ENCODE peak calls at places on chromosomes 2 and 18, in ten cellular contexts. R is thoracic aorta; Q is astrocyte of the spinal cord; M is cardiac muscle cell; L is AG20443; K is adrenal gland; S is coronary artery; A is sciatic nerve; H is epithelial cell of esophagus; W is stimulated activated CD4-positive, alpha-beta T cell treated with anti-CD3 and anti-CD28 coated beads, Interleukin-2, amount 100 ng/mL, for 48 hours. B is an unnamed sample.

GRCh38 chr2:210128961-210129360 is 42.2 kb downstream of the KANSL1L start:
- DNase-seq in R (no peak), Q (peak; percentile 11), M (peak; percentile 23), L (no peak), K (no peak), S (no peak), A (no peak), H (peak; percentile 3), W (no peak), B (no peak)

GRCh38 chr2:225177098-225177497 is 134.8 kb upstream of the DOCK10 start:
- DNase-seq in R (no peak), Q (peak; percentile 39), M (peak; percentile 14), L (peak; percentile 83), K (no peak), S (no peak), A (no peak), H (peak; percentile 76), W (no peak), B (peak; percentile 17)

GRCh38 chr2:8922431-8922830 is 81.1 kb downstream of the MBOAT2 start:
- DNase-seq in R (no peak), Q (no peak), M (no peak), L (no peak), K (no peak), S (no peak), A (no peak), H (no peak), W (no peak), B (no peak)

GRCh38 chr2:37623971-37624897 is 47.2 kb downstream of the CDC42EP3 start:
- DNase-seq in R (no peak), Q (peak; percentile 62), M (peak; percentile 25), L (no peak), K (no peak), S (no peak), A (no peak), H (peak; percentile 86), W (no peak), B (peak; percentile 57)

GRCh38 chr18:73458186-73458964 is 590.6 kb upstream of the NETO1 start:
- DNase-seq in R (no peak), Q (no peak), M (no peak), L (no peak), K (no peak), S (no peak), A (no peak), H (peak; percentile 4), W (no peak), B (no peak)

GRCh38 chr2:71932027-71932779 is 215.5 kb downstream of the CYP26B1 start:
- DNase-seq in R (no peak), Q (no peak), M (no peak), L (no peak), K (peak; percentile 38), S (peak; percentile 65), A (no peak), H (no peak), W (no peak), B (no peak)

GRCh38 chr18:23401400-23402347 is 51.4 kb upstream of the RIOK3 start:
- DNase-seq in R (no peak), Q (peak; percentile 73), M (peak; percentile 89), L (peak; percentile 28), K (peak; percentile 78), S (no peak), A (no peak), H (no peak), W (no peak), B (peak; percentile 86)

GRCh38 chr2:68236080-68236734 is 16.1 kb downstream of the PPP3R1 start:
- DNase-seq in R (no peak), Q (no peak), M (peak; percentile 34), L (no peak), K (no peak), S (no peak), A (no peak), H (no peak), W (no peak), B (no peak)

GRCh38 chr2:26957041-26957440 is 13.4 kb upstream of the MAPRE3 start:
- DNase-seq in R (no peak), Q (no peak), M (no peak), L (no peak), K (no peak), S (no peak), A (no peak), H (no peak), W (no peak), B (no peak)

GRCh38 chr18:6521804-6522418 is 107.2 kb upstream of the L3MBTL4 start:
- DNase-seq in R (no peak), Q (peak; percentile 54), M (peak; percentile 63), L (peak; percentile 28), K (peak; percentile 61), S (no peak), A (no peak), H (peak; percentile 25), W (peak; percentile 2), B (peak; percentile 8)

GRCh38 chr18:75265255-75265654 is 54.7 kb downstream of the TSHZ1 start:
- DNase-seq in R (no peak), Q (no peak), M (no peak), L (no peak), K (no peak), S (no peak), A (no peak), H (no peak), W (no peak), B (no peak)

GRCh38 chr2:201500534-201500933 is 49.0 kb downstream of the STRADB start:
- DNase-seq in R (no peak), Q (peak; percentile 49), M (peak; percentile 31), L (no peak), K (no peak), S (no peak), A (no peak), H (peak; percentile 50), W (no peak), B (no peak)

GRCh38 chr2:1771626-1772280 is 27.4 kb upstream of the PXDN start:
- DNase-seq in R (no peak), Q (no peak), M (no peak), L (no peak), K (peak; percentile 23), S (no peak), A (no peak), H (no peak), W (no peak), B (no peak)

GRCh38 chr18:57561728-57562423 is 24.6 kb downstream of the FECH start:
- DNase-seq in R (no peak), Q (peak; percentile 55), M (peak; percentile 64), L (peak; percentile 64), K (no peak), S (no peak), A (no peak), H (peak; percentile 59), W (peak; percentile 36), B (peak; percentile 61)

GRCh38 chr2:177989029-177989885 is 83.3 kb downstream of the PDE11A start:
- DNase-seq in R (no peak), Q (peak; percentile 50), M (no peak), L (peak; percentile 76), K (no peak), S (no peak), A (no peak), H (no peak), W (no peak), B (no peak)

GRCh38 chr2:213422211-213422610 is 137.9 kb downstream of the SPAG16 start:
- DNase-seq in R (no peak), Q (no peak), M (no peak), L (no peak), K (no peak), S (no peak), A (no peak), H (no peak), W (no peak), B (no peak)

GRCh38 chr2:135840601-135841000 is 3.6 kb upstream of the LCT start:
- DNase-seq in R (no peak), Q (peak; percentile 22), M (peak; percentile 22), L (no peak), K (peak; percentile 56), S (no peak), A (no peak), H (no peak), W (no peak), B (no peak)

GRCh38 chr2:49035477-49035876 is 118.8 kb downstream of the FSHR start:
- DNase-seq in R (no peak), Q (no peak), M (no peak), L (no peak), K (no peak), S (no peak), A (no peak), H (no peak), W (no peak), B (no peak)

GRCh38 chr2:42036940-42037339 is 10.9 kb upstream of the PKDCC start:
- DNase-seq in R (no peak), Q (no peak), M (no peak), L (no peak), K (no peak), S (no peak), A (no peak), H (no peak), W (no peak), B (no peak)

GRCh38 chr2:88027709-88028389 is 11.5 kb upstream of the RNU2-63P start:
- DNase-seq in R (no peak), Q (no peak), M (no peak), L (no peak), K (no peak), S (no peak), A (no peak), H (no peak), W (no peak), B (no peak)

GRCh38 chr2:162293122-162293781 is 25.2 kb downstream of the IFIH1 start:
- DNase-seq in R (no peak), Q (peak; percentile 27), M (peak; percentile 27), L (no peak), K (no peak), S (no peak), A (no peak), H (peak; percentile 82), W (no peak), B (no peak)

GRCh38 chr2:109213646-109214417 is 84.8 kb downstream of the SH3RF3 start:
- DNase-seq in R (no peak), Q (peak; percentile 81), M (peak; percentile 90), L (peak; percentile 61), K (peak; percentile 71), S (no peak), A (peak; percentile 57), H (peak; percentile 41), W (peak; percentile 36), B (peak; percentile 57)

GRCh38 chr2:70089220-70089945 is 2.1 kb downstream of the PCBP1 start:
- DNase-seq in R (no peak), Q (peak; percentile 36), M (peak; percentile 43), L (no peak), K (peak; percentile 68), S (no peak), A (no peak), H (peak; percentile 35), W (peak; percentile 28), B (peak; percentile 90)

GRCh38 chr2:112048887-112049286 is 6.2 kb upstream of the TMEM87B start:
- DNase-seq in R (no peak), Q (peak; percentile 78), M (peak; percentile 78), L (peak; percentile 47), K (no peak), S (no peak), A (no peak), H (peak; percentile 67), W (peak; percentile 31), B (peak; percentile 26)

GRCh38 chr18:24188120-24188519 is 49.3 kb downstream of the CABYR start:
- DNase-seq in R (no peak), Q (no peak), M (no peak), L (no peak), K (no peak), S (no peak), A (no peak), H (no peak), W (no peak), B (no peak)

GRCh38 chr2:183495079-183495478 is 370.8 kb downstream of the NUP35 start:
- DNase-seq in R (no peak), Q (no peak), M (no peak), L (no peak), K (no peak), S (no peak), A (no peak), H (no peak), W (no peak), B (no peak)

GRCh38 chr18:55284614-55285013 is 303.4 kb downstream of the TCF4 start:
- DNase-seq in R (no peak), Q (no peak), M (no peak), L (peak; percentile 16), K (no peak), S (no peak), A (no peak), H (no peak), W (no peak), B (no peak)

GRCh38 chr2:181483876-181484275 is 26.7 kb downstream of the ITGA4 start:
- DNase-seq in R (no peak), Q (no peak), M (no peak), L (no peak), K (no peak), S (no peak), A (no peak), H (no peak), W (no peak), B (no peak)